ENCODE peak calls at places on chromosomes 7 and 10, in six cellular contexts. One of them, this sample, is unnamed.

GRCh38 chr10:49106451-49106850 is 8.9 kb downstream of the VSTM4 start:
- DNase-seq in stimulated activated CD8-positive, alpha-beta memory T cell treated with anti-CD3 and anti-CD28 coated beads, Interleukin-4, amount 100 ng/mL, for 48 hours: no peak
- DNase-seq in stimulated activated CD4-positive, alpha-beta T cell treated with anti-CD3 and anti-CD28 coated beads, Interleukin-15, amount 100 ng/mL, for 1 hour: no peak
- DNase-seq in heart right ventricle: peak
- DNase-seq in sciatic nerve: no peak
- DNase-seq in right lobe of liver: peak
- DNase-seq in this sample: no peak

GRCh38 chr10:82737556-82737955 is 862.6 kb downstream of the NRG3 start:
- DNase-seq in sciatic nerve: no peak
- DNase-seq in stimulated activated CD4-positive, alpha-beta T cell treated with anti-CD3 and anti-CD28 coated beads, Interleukin-15, amount 100 ng/mL, for 1 hour: no peak
- DNase-seq in heart right ventricle: no peak
- DNase-seq in right lobe of liver: no peak
- DNase-seq in stimulated activated CD8-positive, alpha-beta memory T cell treated with anti-CD3 and anti-CD28 coated beads, Interleukin-4, amount 100 ng/mL, for 48 hours: no peak
- DNase-seq in this sample: no peak

GRCh38 chr10:58044072-58044471 is 223.6 kb downstream of the IPMK start:
- DNase-seq in right lobe of liver: no peak
- DNase-seq in stimulated activated CD8-positive, alpha-beta memory T cell treated with anti-CD3 and anti-CD28 coated beads, Interleukin-4, amount 100 ng/mL, for 48 hours: no peak
- DNase-seq in heart right ventricle: no peak
- DNase-seq in sciatic nerve: no peak
- DNase-seq in stimulated activated CD4-positive, alpha-beta T cell treated with anti-CD3 and anti-CD28 coated beads, Interleukin-15, amount 100 ng/mL, for 1 hour: no peak
- DNase-seq in this sample: no peak

GRCh38 chr7:108890862-108891261 is 321.2 kb downstream of the DNAJB9 start:
- DNase-seq in heart right ventricle: no peak
- DNase-seq in sciatic nerve: no peak
- DNase-seq in stimulated activated CD4-positive, alpha-beta T cell treated with anti-CD3 and anti-CD28 coated beads, Interleukin-15, amount 100 ng/mL, for 1 hour: no peak
- DNase-seq in right lobe of liver: no peak
- DNase-seq in stimulated activated CD8-positive, alpha-beta memory T cell treated with anti-CD3 and anti-CD28 coated beads, Interleukin-4, amount 100 ng/mL, for 48 hours: no peak
- DNase-seq in this sample: no peak

GRCh38 chr10:5589963-5590511 is 65.3 kb downstream of the CALML3 start:
- DNase-seq in heart right ventricle: no peak
- DNase-seq in right lobe of liver: no peak
- DNase-seq in sciatic nerve: no peak
- DNase-seq in stimulated activated CD8-positive, alpha-beta memory T cell treated with anti-CD3 and anti-CD28 coated beads, Interleukin-4, amount 100 ng/mL, for 48 hours: no peak
- DNase-seq in stimulated activated CD4-positive, alpha-beta T cell treated with anti-CD3 and anti-CD28 coated beads, Interleukin-15, amount 100 ng/mL, for 1 hour: no peak
- DNase-seq in this sample: no peak

GRCh38 chr7:131688738-131689661 is 132.6 kb upstream of the PODXL start:
- DNase-seq in stimulated activated CD4-positive, alpha-beta T cell treated with anti-CD3 and anti-CD28 coated beads, Interleukin-15, amount 100 ng/mL, for 1 hour: no peak
- DNase-seq in heart right ventricle: peak
- DNase-seq in sciatic nerve: peak
- DNase-seq in right lobe of liver: peak
- DNase-seq in stimulated activated CD8-positive, alpha-beta memory T cell treated with anti-CD3 and anti-CD28 coated beads, Interleukin-4, amount 100 ng/mL, for 48 hours: peak
- DNase-seq in this sample: peak

GRCh38 chr7:155506854-155507337 is 39.5 kb downstream of the CNPY1 start:
- DNase-seq in right lobe of liver: no peak
- DNase-seq in stimulated activated CD8-positive, alpha-beta memory T cell treated with anti-CD3 and anti-CD28 coated beads, Interleukin-4, amount 100 ng/mL, for 48 hours: no peak
- DNase-seq in heart right ventricle: no peak
- DNase-seq in sciatic nerve: no peak
- DNase-seq in stimulated activated CD4-positive, alpha-beta T cell treated with anti-CD3 and anti-CD28 coated beads, Interleukin-15, amount 100 ng/mL, for 1 hour: no peak
- DNase-seq in this sample: no peak

GRCh38 chr10:91123246-91123645 is 97.2 kb upstream of the PCGF5 start:
- DNase-seq in stimulated activated CD8-positive, alpha-beta memory T cell treated with anti-CD3 and anti-CD28 coated beads, Interleukin-4, amount 100 ng/mL, for 48 hours: no peak
- DNase-seq in right lobe of liver: no peak
- DNase-seq in stimulated activated CD4-positive, alpha-beta T cell treated with anti-CD3 and anti-CD28 coated beads, Interleukin-15, amount 100 ng/mL, for 1 hour: no peak
- DNase-seq in heart right ventricle: no peak
- DNase-seq in sciatic nerve: no peak
- DNase-seq in this sample: no peak

GRCh38 chr7:127884066-127884559 is 147.1 kb downstream of the LRRC4 start:
- DNase-seq in stimulated activated CD4-positive, alpha-beta T cell treated with anti-CD3 and anti-CD28 coated beads, Interleukin-15, amount 100 ng/mL, for 1 hour: no peak
- DNase-seq in stimulated activated CD8-positive, alpha-beta memory T cell treated with anti-CD3 and anti-CD28 coated beads, Interleukin-4, amount 100 ng/mL, for 48 hours: no peak
- DNase-seq in right lobe of liver: no peak
- DNase-seq in sciatic nerve: no peak
- DNase-seq in heart right ventricle: peak
- DNase-seq in this sample: no peak

GRCh38 chr10:84194424-84195043 is at the start of gene CDHR1:
- DNase-seq in stimulated activated CD8-positive, alpha-beta memory T cell treated with anti-CD3 and anti-CD28 coated beads, Interleukin-4, amount 100 ng/mL, for 48 hours: peak
- DNase-seq in heart right ventricle: peak
- DNase-seq in sciatic nerve: no peak
- DNase-seq in right lobe of liver: peak
- DNase-seq in stimulated activated CD4-positive, alpha-beta T cell treated with anti-CD3 and anti-CD28 coated beads, Interleukin-15, amount 100 ng/mL, for 1 hour: no peak
- DNase-seq in this sample: peak

GRCh38 chr10:21720090-21720489 is 186.1 kb downstream of the MLLT10 start:
- DNase-seq in sciatic nerve: no peak
- DNase-seq in right lobe of liver: no peak
- DNase-seq in stimulated activated CD8-positive, alpha-beta memory T cell treated with anti-CD3 and anti-CD28 coated beads, Interleukin-4, amount 100 ng/mL, for 48 hours: no peak
- DNase-seq in stimulated activated CD4-positive, alpha-beta T cell treated with anti-CD3 and anti-CD28 coated beads, Interleukin-15, amount 100 ng/mL, for 1 hour: no peak
- DNase-seq in heart right ventricle: no peak
- DNase-seq in this sample: no peak

GRCh38 chr10:93591065-93591808 is 9.8 kb downstream of the RBP4 start:
- DNase-seq in heart right ventricle: no peak
- DNase-seq in sciatic nerve: no peak
- DNase-seq in right lobe of liver: peak
- DNase-seq in stimulated activated CD8-positive, alpha-beta memory T cell treated with anti-CD3 and anti-CD28 coated beads, Interleukin-4, amount 100 ng/mL, for 48 hours: no peak
- DNase-seq in stimulated activated CD4-positive, alpha-beta T cell treated with anti-CD3 and anti-CD28 coated beads, Interleukin-15, amount 100 ng/mL, for 1 hour: no peak
- DNase-seq in this sample: no peak

GRCh38 chr10:6204063-6204340 is 1.3 kb downstream of the PFKFB3 start:
- DNase-seq in right lobe of liver: peak
- DNase-seq in sciatic nerve: no peak
- DNase-seq in heart right ventricle: peak
- DNase-seq in stimulated activated CD4-positive, alpha-beta T cell treated with anti-CD3 and anti-CD28 coated beads, Interleukin-15, amount 100 ng/mL, for 1 hour: peak
- DNase-seq in stimulated activated CD8-positive, alpha-beta memory T cell treated with anti-CD3 and anti-CD28 coated beads, Interleukin-4, amount 100 ng/mL, for 48 hours: peak
- DNase-seq in this sample: peak

GRCh38 chr10:36880898-36881297 is 244.5 kb upstream of the ANKRD30A start:
- DNase-seq in right lobe of liver: no peak
- DNase-seq in stimulated activated CD8-positive, alpha-beta memory T cell treated with anti-CD3 and anti-CD28 coated beads, Interleukin-4, amount 100 ng/mL, for 48 hours: no peak
- DNase-seq in sciatic nerve: no peak
- DNase-seq in stimulated activated CD4-positive, alpha-beta T cell treated with anti-CD3 and anti-CD28 coated beads, Interleukin-15, amount 100 ng/mL, for 1 hour: no peak
- DNase-seq in heart right ventricle: no peak
- DNase-seq in this sample: no peak

GRCh38 chr10:93352638-93353383 is 129.3 kb downstream of the MYOF start:
- DNase-seq in stimulated activated CD8-positive, alpha-beta memory T cell treated with anti-CD3 and anti-CD28 coated beads, Interleukin-4, amount 100 ng/mL, for 48 hours: no peak
- DNase-seq in heart right ventricle: no peak
- DNase-seq in right lobe of liver: no peak
- DNase-seq in sciatic nerve: no peak
- DNase-seq in stimulated activated CD4-positive, alpha-beta T cell treated with anti-CD3 and anti-CD28 coated beads, Interleukin-15, amount 100 ng/mL, for 1 hour: no peak
- DNase-seq in this sample: no peak

GRCh38 chr7:155680124-155680523 is 35.7 kb downstream of the RBM33 start:
- DNase-seq in heart right ventricle: no peak
- DNase-seq in right lobe of liver: no peak
- DNase-seq in stimulated activated CD4-positive, alpha-beta T cell treated with anti-CD3 and anti-CD28 coated beads, Interleukin-15, amount 100 ng/mL, for 1 hour: no peak
- DNase-seq in stimulated activated CD8-positive, alpha-beta memory T cell treated with anti-CD3 and anti-CD28 coated beads, Interleukin-4, amount 100 ng/mL, for 48 hours: no peak
- DNase-seq in sciatic nerve: no peak
- DNase-seq in this sample: no peak

GRCh38 chr7:926061-927030 is 28.1 kb downstream of the ADAP1 start:
- DNase-seq in stimulated activated CD8-positive, alpha-beta memory T cell treated with anti-CD3 and anti-CD28 coated beads, Interleukin-4, amount 100 ng/mL, for 48 hours: no peak
- DNase-seq in stimulated activated CD4-positive, alpha-beta T cell treated with anti-CD3 and anti-CD28 coated beads, Interleukin-15, amount 100 ng/mL, for 1 hour: peak
- DNase-seq in heart right ventricle: no peak
- DNase-seq in right lobe of liver: peak
- DNase-seq in sciatic nerve: peak
- DNase-seq in this sample: no peak

GRCh38 chr7:155676052-155676451 is 31.6 kb downstream of the RBM33 start:
- DNase-seq in sciatic nerve: no peak
- DNase-seq in heart right ventricle: no peak
- DNase-seq in right lobe of liver: no peak
- DNase-seq in stimulated activated CD4-positive, alpha-beta T cell treated with anti-CD3 and anti-CD28 coated beads, Interleukin-15, amount 100 ng/mL, for 1 hour: no peak
- DNase-seq in stimulated activated CD8-positive, alpha-beta memory T cell treated with anti-CD3 and anti-CD28 coated beads, Interleukin-4, amount 100 ng/mL, for 48 hours: no peak
- DNase-seq in this sample: no peak

GRCh38 chr7:87318741-87319140 is 26.7 kb upstream of the CROT start:
- DNase-seq in right lobe of liver: no peak
- DNase-seq in heart right ventricle: no peak
- DNase-seq in stimulated activated CD8-positive, alpha-beta memory T cell treated with anti-CD3 and anti-CD28 coated beads, Interleukin-4, amount 100 ng/mL, for 48 hours: no peak
- DNase-seq in stimulated activated CD4-positive, alpha-beta T cell treated with anti-CD3 and anti-CD28 coated beads, Interleukin-15, amount 100 ng/mL, for 1 hour: no peak
- DNase-seq in sciatic nerve: no peak
- DNase-seq in this sample: no peak

GRCh38 chr7:87216701-87217508 is 2.6 kb downstream of the TMEM243 start:
- DNase-seq in right lobe of liver: no peak
- DNase-seq in heart right ventricle: no peak
- DNase-seq in stimulated activated CD4-positive, alpha-beta T cell treated with anti-CD3 and anti-CD28 coated beads, Interleukin-15, amount 100 ng/mL, for 1 hour: peak
- DNase-seq in sciatic nerve: no peak
- DNase-seq in stimulated activated CD8-positive, alpha-beta memory T cell treated with anti-CD3 and anti-CD28 coated beads, Interleukin-4, amount 100 ng/mL, for 48 hours: peak
- DNase-seq in this sample: peak

GRCh38 chr10:96636546-96636945 is 49.7 kb upstream of the TM9SF3 start:
- DNase-seq in heart right ventricle: no peak
- DNase-seq in sciatic nerve: no peak
- DNase-seq in stimulated activated CD8-positive, alpha-beta memory T cell treated with anti-CD3 and anti-CD28 coated beads, Interleukin-4, amount 100 ng/mL, for 48 hours: no peak
- DNase-seq in right lobe of liver: no peak
- DNase-seq in stimulated activated CD4-positive, alpha-beta T cell treated with anti-CD3 and anti-CD28 coated beads, Interleukin-15, amount 100 ng/mL, for 1 hour: no peak
- DNase-seq in this sample: no peak

GRCh38 chr10:86914734-86915133 is 42.7 kb downstream of the MMRN2 start:
- DNase-seq in right lobe of liver: no peak
- DNase-seq in stimulated activated CD4-positive, alpha-beta T cell treated with anti-CD3 and anti-CD28 coated beads, Interleukin-15, amount 100 ng/mL, for 1 hour: no peak
- DNase-seq in sciatic nerve: no peak
- DNase-seq in heart right ventricle: no peak
- DNase-seq in stimulated activated CD8-positive, alpha-beta memory T cell treated with anti-CD3 and anti-CD28 coated beads, Interleukin-4, amount 100 ng/mL, for 48 hours: no peak
- DNase-seq in this sample: no peak

GRCh38 chr10:6162589-6163356 is 40.0 kb upstream of the PFKFB3 start:
- DNase-seq in stimulated activated CD8-positive, alpha-beta memory T cell treated with anti-CD3 and anti-CD28 coated beads, Interleukin-4, amount 100 ng/mL, for 48 hours: no peak
- DNase-seq in heart right ventricle: no peak
- DNase-seq in sciatic nerve: no peak
- DNase-seq in stimulated activated CD4-positive, alpha-beta T cell treated with anti-CD3 and anti-CD28 coated beads, Interleukin-15, amount 100 ng/mL, for 1 hour: no peak
- DNase-seq in right lobe of liver: no peak
- DNase-seq in this sample: no peak

GRCh38 chr7:94417261-94417660 is 22.6 kb downstream of the COL1A2 start:
- DNase-seq in stimulated activated CD4-positive, alpha-beta T cell treated with anti-CD3 and anti-CD28 coated beads, Interleukin-15, amount 100 ng/mL, for 1 hour: no peak
- DNase-seq in heart right ventricle: no peak
- DNase-seq in right lobe of liver: no peak
- DNase-seq in stimulated activated CD8-positive, alpha-beta memory T cell treated with anti-CD3 and anti-CD28 coated beads, Interleukin-4, amount 100 ng/mL, for 48 hours: no peak
- DNase-seq in sciatic nerve: no peak
- DNase-seq in this sample: no peak

GRCh38 chr7:40969641-40970040 is 733.2 kb downstream of the INHBA start:
- DNase-seq in stimulated activated CD8-positive, alpha-beta memory T cell treated with anti-CD3 and anti-CD28 coated beads, Interleukin-4, amount 100 ng/mL, for 48 hours: no peak
- DNase-seq in heart right ventricle: no peak
- DNase-seq in stimulated activated CD4-positive, alpha-beta T cell treated with anti-CD3 and anti-CD28 coated beads, Interleukin-15, amount 100 ng/mL, for 1 hour: no peak
- DNase-seq in right lobe of liver: no peak
- DNase-seq in sciatic nerve: no peak
- DNase-seq in this sample: no peak

This sample was measured in T-helper 2 cell treated with Interferon-gamma antibody and Interleukin-4, amounts not matched to agents 5 μg/mL and 100 μg/mL, for 36 hours.